ENCODE peak calls at places on chromosomes 3 and 15, in six cellular contexts. L is AG09319, P is cardiac fibroblast, H is AG04449, N is sigmoid colon, K is mammary epithelial cell. U is an unnamed sample.

GRCh38 chr15:93036922-93037321 is 52.1 kb downstream of the RGMA start:
- DNase-seq in K (no peak), L (no peak), P (no peak), H (no peak), N (peak), U (peak)

GRCh38 chr15:44711356-44712107 is at the start of gene B2M:
- DNase-seq in N (peak), L (peak), K (peak), P (peak), H (peak), U (peak)

GRCh38 chr3:180601688-180602666 is at the start of gene TTC14:
- DNase-seq in N (peak), L (peak), P (peak), H (peak), K (peak), U (peak)

GRCh38 chr15:68383161-68384074 is 48.5 kb downstream of the ITGA11 start:
- DNase-seq in L (no peak), H (no peak), P (peak), N (peak), K (peak), U (no peak)

GRCh38 chr15:60135961-60136360 is 131.8 kb downstream of the FOXB1 start:
- DNase-seq in P (no peak), K (no peak), L (no peak), H (no peak), N (no peak), U (no peak)

GRCh38 chr3:125116311-125117069 is 60.7 kb upstream of the HEG1 start:
- DNase-seq in H (peak), K (peak), N (no peak), L (peak), P (peak), U (no peak)

GRCh38 chr3:110624571-110624970 is 447.0 kb upstream of the NECTIN3 start:
- DNase-seq in H (no peak), L (no peak), N (no peak), P (peak), K (no peak), U (no peak)

GRCh38 chr15:80615783-80616391 is 79.2 kb upstream of the ABHD17C start:
- DNase-seq in P (peak), H (no peak), N (peak), K (peak), L (peak), U (no peak)

GRCh38 chr15:31758126-31758525 is 272.2 kb upstream of the CHRNA7 start:
- DNase-seq in P (peak), N (no peak), H (no peak), K (no peak), L (no peak), U (no peak)

GRCh38 chr3:114093596-114093995 is 37.1 kb downstream of the QTRT2 start:
- DNase-seq in K (peak), H (peak), P (peak), N (peak), L (peak), U (no peak)

GRCh38 chr3:155154255-155154654 is 74.1 kb downstream of the MME start:
- DNase-seq in K (no peak), L (no peak), P (no peak), H (no peak), N (no peak), U (no peak)

GRCh38 chr15:38842991-38843610 is 278.5 kb upstream of the RASGRP1 start:
- DNase-seq in L (no peak), N (no peak), H (no peak), P (no peak), K (no peak), U (no peak)

GRCh38 chr15:92228830-92229229 is 164.9 kb upstream of the ST8SIA2 start:
- DNase-seq in P (no peak), K (no peak), N (no peak), L (no peak), H (no peak), U (no peak)

GRCh38 chr15:90001062-90001682 is at the start of gene ZNF710:
- DNase-seq in P (peak), H (no peak), L (peak), N (peak), K (peak), U (no peak)

GRCh38 chr15:67977690-67978089 is 76.4 kb upstream of the PIAS1 start:
- DNase-seq in L (no peak), P (no peak), N (no peak), H (no peak), K (no peak), U (no peak)

GRCh38 chr15:96353931-96354730 is 23.6 kb downstream of the NR2F2 start:
- DNase-seq in L (no peak), K (no peak), N (no peak), H (no peak), P (peak), U (no peak)

GRCh38 chr15:62969442-62970089 is 73.0 kb upstream of the TPM1 start:
- DNase-seq in L (no peak), K (peak), H (no peak), P (no peak), N (no peak), U (no peak)

GRCh38 chr15:81176291-81176893 is 20.3 kb upstream of the IL16 start:
- DNase-seq in L (no peak), H (no peak), K (no peak), P (no peak), N (peak), U (no peak)

GRCh38 chr3:59306436-59306835 is 256.6 kb upstream of the CFAP20DC start:
- DNase-seq in K (no peak), N (no peak), L (no peak), H (no peak), P (no peak), U (no peak)

GRCh38 chr3:59310736-59311135 is 260.9 kb upstream of the CFAP20DC start:
- DNase-seq in K (peak), L (no peak), P (no peak), H (no peak), N (no peak), U (no peak)

GRCh38 chr3:59313365-59313764 is 263.5 kb upstream of the CFAP20DC start:
- DNase-seq in N (no peak), H (no peak), P (peak), K (peak), L (no peak), U (no peak)

GRCh38 chr3:59308001-59308400 is 258.2 kb upstream of the CFAP20DC start:
- DNase-seq in N (no peak), H (no peak), L (no peak), P (no peak), K (no peak), U (no peak)

GRCh38 chr3:59308684-59309083 is 258.9 kb upstream of the CFAP20DC start:
- DNase-seq in N (no peak), P (no peak), K (no peak), H (no peak), L (no peak), U (no peak)
- TF ChIP-seq CTCF in N (no peak), P (no peak), K (no peak), H (peak), L (no peak), U (peak)

GRCh38 chr15:76235186-76235826 is 76.0 kb downstream of the ETFA start:
- DNase-seq in K (peak), L (no peak), H (peak), P (peak), N (no peak), U (no peak)
- TF ChIP-seq CTCF in K (peak), L (peak), H (peak), P (peak), N (no peak), U (peak)

DNA sequence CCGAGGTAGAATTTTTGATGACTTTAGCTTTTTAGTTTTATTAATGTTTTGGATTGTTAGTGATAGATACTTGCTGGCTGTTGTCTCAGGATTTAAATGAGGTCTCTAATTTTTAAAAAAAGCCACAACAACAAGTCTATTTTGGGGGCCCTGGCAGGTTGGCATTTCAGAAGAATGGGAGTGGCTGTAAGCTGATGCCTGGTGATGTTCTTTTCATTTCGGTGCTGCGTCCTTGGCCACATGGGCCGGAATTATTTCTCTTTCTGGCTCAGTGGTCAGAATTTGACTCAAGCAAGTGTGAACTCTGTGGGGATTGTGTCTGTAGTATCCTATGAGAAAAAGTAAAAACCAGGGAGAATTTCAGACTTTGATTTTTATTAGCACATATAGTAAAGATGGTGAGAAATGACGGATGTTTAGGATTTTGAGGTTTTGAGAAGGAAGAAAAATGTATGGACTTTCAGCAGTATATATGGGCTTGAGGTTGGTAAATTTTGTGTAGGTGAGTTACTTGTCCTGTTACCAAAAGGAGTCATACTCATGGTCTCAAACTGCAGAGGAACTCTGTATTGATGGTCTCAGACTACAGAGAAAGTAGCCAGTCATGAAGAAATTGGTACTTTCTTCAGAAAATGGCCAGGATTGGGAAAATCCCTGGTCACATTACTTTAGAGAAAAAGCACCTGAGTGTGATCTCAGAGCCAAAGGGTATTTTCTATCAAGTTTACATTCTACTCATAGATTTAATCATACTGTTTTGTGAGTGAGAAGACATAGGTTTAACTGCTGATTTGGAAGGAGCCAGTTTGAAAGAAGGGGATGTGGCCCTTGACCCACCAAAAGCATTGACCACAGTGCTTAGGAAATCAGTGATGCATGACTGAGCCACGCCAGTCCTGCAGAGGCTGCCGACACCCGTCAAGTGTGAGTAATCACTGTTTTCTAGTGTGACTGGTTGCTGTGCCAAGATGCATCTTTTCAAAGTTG is 203.3 kb downstream of the AKAP13 start:
- DNase-seq in N (peak), H (no peak), P (peak), K (peak), L (no peak), U (no peak)
- TF ChIP-seq CTCF in N (no peak), H (no peak), P (no peak), K (no peak), L (no peak), U (no peak)

GRCh38 chr3:129173725-129174124 is 10.0 kb downstream of the CNBP start:
- DNase-seq in P (no peak), K (no peak), N (no peak), H (no peak), L (no peak), U (no peak)
- TF ChIP-seq CTCF in P (no peak), K (no peak), N (no peak), H (no peak), L (no peak), U (no peak)

U was measured in chondrocyte.